ENCODE peak calls at places on chromosome 18, in six cellular contexts. One of them, this sample, is unnamed. For H3K36me3, the result is how much of the 10 kb centered on the place peaks cover.

GRCh38 chr18:44599409-44599808 is 81.3 kb upstream of the SETBP1 start:
- DNase-seq in tibial artery: peak
- DNase-seq in cardiac muscle cell: no peak
- DNase-seq in PC-3: no peak
- DNase-seq in BJ: no peak
- DNase-seq in heart right ventricle: peak
- DNase-seq in this sample: no peak

GRCh38 chr18:42798606-42799005 is 316.9 kb downstream of the RIT2 start:
- DNase-seq in tibial artery: no peak
- DNase-seq in cardiac muscle cell: no peak
- DNase-seq in PC-3: no peak
- DNase-seq in BJ: no peak
- DNase-seq in heart right ventricle: no peak
- DNase-seq in this sample: no peak

GRCh38 chr18:31553800-31554199 is 37.9 kb upstream of the TTR start:
- DNase-seq in tibial artery: no peak
- DNase-seq in cardiac muscle cell: no peak
- DNase-seq in PC-3: peak
- DNase-seq in BJ: no peak
- DNase-seq in heart right ventricle: no peak
- DNase-seq in this sample: no peak

GRCh38 chr18:68763082-68763481 is 34.8 kb upstream of the CCDC102B start:
- DNase-seq in tibial artery: no peak
- DNase-seq in cardiac muscle cell: no peak
- DNase-seq in PC-3: peak
- DNase-seq in BJ: no peak
- DNase-seq in heart right ventricle: no peak
- DNase-seq in this sample: no peak

GRCh38 chr18:46679846-46680598 is 23.0 kb upstream of the LOXHD1 start:
- DNase-seq in tibial artery: no peak
- DNase-seq in cardiac muscle cell: no peak
- DNase-seq in PC-3: no peak
- DNase-seq in BJ: no peak
- DNase-seq in heart right ventricle: no peak
- DNase-seq in this sample: no peak

GRCh38 chr18:31685097-31686082 is 1.0 kb upstream of the B4GALT6 start:
- DNase-seq in tibial artery: no peak
- DNase-seq in cardiac muscle cell: peak
- DNase-seq in PC-3: peak
- DNase-seq in BJ: no peak
- DNase-seq in heart right ventricle: peak
- DNase-seq in this sample: peak

GRCh38 chr18:36812686-36813085 is 16.1 kb downstream of the TPGS2 start:
- DNase-seq in tibial artery: peak
- DNase-seq in cardiac muscle cell: no peak
- DNase-seq in PC-3: no peak
- DNase-seq in BJ: no peak
- DNase-seq in heart right ventricle: no peak
- DNase-seq in this sample: no peak

GRCh38 chr18:44458777-44459176 is 221.9 kb upstream of the SETBP1 start:
- DNase-seq in tibial artery: no peak
- DNase-seq in cardiac muscle cell: no peak
- DNase-seq in PC-3: peak
- DNase-seq in BJ: peak
- DNase-seq in heart right ventricle: no peak
- DNase-seq in this sample: no peak

GRCh38 chr18:46035701-46036680 is 36.1 kb downstream of the PSTPIP2 start:
- DNase-seq in tibial artery: no peak
- DNase-seq in cardiac muscle cell: no peak
- DNase-seq in PC-3: no peak
- DNase-seq in BJ: no peak
- DNase-seq in heart right ventricle: no peak
- DNase-seq in this sample: no peak

GRCh38 chr18:3148930-3149535 is 70.7 kb downstream of the MYOM1 start:
- DNase-seq in tibial artery: no peak
- DNase-seq in cardiac muscle cell: no peak
- DNase-seq in PC-3: peak
- DNase-seq in BJ: no peak
- DNase-seq in heart right ventricle: no peak
- DNase-seq in this sample: no peak

GRCh38 chr18:31511098-31511497 is 13.1 kb downstream of the DSG2 start:
- DNase-seq in tibial artery: no peak
- DNase-seq in cardiac muscle cell: no peak
- DNase-seq in PC-3: no peak
- DNase-seq in BJ: no peak
- DNase-seq in heart right ventricle: no peak
- DNase-seq in this sample: no peak

GRCh38 chr18:5582849-5583667 is 39.3 kb upstream of the EPB41L3 start:
- DNase-seq in tibial artery: peak
- DNase-seq in cardiac muscle cell: peak
- DNase-seq in PC-3: peak
- DNase-seq in BJ: no peak
- DNase-seq in heart right ventricle: no peak
- DNase-seq in this sample: no peak

GRCh38 chr18:10419420-10420103 is 34.9 kb upstream of the APCDD1 start:
- DNase-seq in tibial artery: no peak
- DNase-seq in cardiac muscle cell: no peak
- DNase-seq in PC-3: no peak
- DNase-seq in BJ: no peak
- DNase-seq in heart right ventricle: no peak
- DNase-seq in this sample: no peak

GRCh38 chr18:12026562-12026961 is 45.3 kb downstream of the IMPA2 start:
- DNase-seq in tibial artery: no peak
- DNase-seq in cardiac muscle cell: no peak
- DNase-seq in PC-3: no peak
- DNase-seq in BJ: no peak
- DNase-seq in heart right ventricle: no peak
- DNase-seq in this sample: no peak

GRCh38 chr18:13237641-13238040 is 19.1 kb downstream of the LDLRAD4 start:
- DNase-seq in tibial artery: peak
- DNase-seq in cardiac muscle cell: no peak
- DNase-seq in PC-3: no peak
- DNase-seq in BJ: no peak
- DNase-seq in heart right ventricle: no peak
- DNase-seq in this sample: no peak

GRCh38 chr18:49591271-49591670 is 29.4 kb downstream of the LIPG start:
- DNase-seq in tibial artery: no peak
- DNase-seq in cardiac muscle cell: no peak
- DNase-seq in PC-3: no peak
- DNase-seq in BJ: no peak
- DNase-seq in heart right ventricle: no peak
- DNase-seq in this sample: no peak

GRCh38 chr18:48819276-48819675 is 131.5 kb downstream of the SMAD7 start:
- DNase-seq in tibial artery: peak
- DNase-seq in cardiac muscle cell: peak
- DNase-seq in PC-3: no peak
- DNase-seq in BJ: no peak
- DNase-seq in heart right ventricle: peak
- DNase-seq in this sample: peak

GRCh38 chr18:61995547-61996062 is 102.8 kb upstream of the RNF152 start:
- DNase-seq in tibial artery: no peak
- DNase-seq in cardiac muscle cell: no peak
- DNase-seq in PC-3: no peak
- DNase-seq in BJ: no peak
- DNase-seq in heart right ventricle: no peak
- DNase-seq in this sample: no peak

GRCh38 chr18:23580677-23581367 is 5.5 kb downstream of the NPC1 start:
- DNase-seq in tibial artery: no peak
- DNase-seq in cardiac muscle cell: no peak
- DNase-seq in PC-3: no peak
- DNase-seq in BJ: peak
- DNase-seq in heart right ventricle: no peak
- DNase-seq in this sample: no peak

GRCh38 chr18:21391074-21391673 is 149.1 kb downstream of the GREB1L start:
- DNase-seq in tibial artery: no peak
- DNase-seq in cardiac muscle cell: no peak
- DNase-seq in PC-3: peak
- DNase-seq in BJ: peak
- DNase-seq in heart right ventricle: no peak
- DNase-seq in this sample: no peak

GRCh38 chr18:10497350-10497749 is 28.5 kb upstream of the NAPG start:
- DNase-seq in tibial artery: no peak
- DNase-seq in cardiac muscle cell: no peak
- DNase-seq in PC-3: no peak
- DNase-seq in BJ: no peak
- DNase-seq in heart right ventricle: no peak
- DNase-seq in this sample: no peak

GRCh38 chr18:57747809-57748680 is 55.1 kb downstream of the ATP8B1 start:
- DNase-seq in tibial artery: no peak
- DNase-seq in cardiac muscle cell: no peak
- DNase-seq in PC-3: no peak
- DNase-seq in BJ: no peak
- DNase-seq in heart right ventricle: no peak
- DNase-seq in this sample: no peak

GRCh38 chr18:48125724-48126123 is 195.3 kb upstream of the SMAD2 start:
- DNase-seq in tibial artery: no peak
- DNase-seq in cardiac muscle cell: no peak
- DNase-seq in PC-3: no peak
- DNase-seq in BJ: no peak
- DNase-seq in heart right ventricle: no peak
- DNase-seq in this sample: no peak

GRCh38 chr18:26429535-26429934 is 118.8 kb downstream of the KCTD1 start:
- DNase-seq in tibial artery: no peak
- DNase-seq in cardiac muscle cell: peak
- DNase-seq in PC-3: peak
- DNase-seq in BJ: peak
- DNase-seq in heart right ventricle: no peak
- DNase-seq in this sample: no peak

GRCh38 chr18:25305584-25305983 is 46.4 kb downstream of the ZNF521 start:
- DNase-seq in tibial artery: no peak
- DNase-seq in cardiac muscle cell: no peak
- DNase-seq in PC-3: peak
- DNase-seq in BJ: no peak
- DNase-seq in heart right ventricle: no peak
- DNase-seq in this sample: no peak

DNA sequence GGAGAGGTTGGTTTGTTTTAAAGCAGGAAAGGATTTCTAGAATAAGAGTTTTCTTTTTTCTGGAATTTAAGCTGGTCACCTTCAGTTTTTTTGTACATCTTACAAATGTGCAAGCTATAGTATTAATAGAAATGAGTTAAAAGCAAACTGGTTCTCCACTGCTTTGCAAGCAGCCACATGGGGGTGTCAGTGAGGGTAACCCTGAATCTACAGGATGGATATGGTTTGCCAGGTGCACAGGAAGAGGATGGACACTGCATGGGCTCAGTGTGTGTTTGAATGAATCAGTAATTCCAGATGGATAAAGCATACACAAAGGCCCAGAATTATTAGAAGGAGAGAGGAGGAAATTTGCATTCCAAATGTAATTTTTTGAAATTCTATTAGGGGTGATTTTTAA is 89.0 kb downstream of the MAPRE2 start:
- DNase-seq in tibial artery: no peak
- DNase-seq in cardiac muscle cell: no peak
- DNase-seq in PC-3: no peak
- DNase-seq in BJ: no peak
- DNase-seq in heart right ventricle: no peak
- DNase-seq in this sample: no peak
- H3K36me3 ChIP-seq in tibial artery: half or more
- H3K36me3 ChIP-seq in cardiac muscle cell: under half
- H3K36me3 ChIP-seq in PC-3: under half
- H3K36me3 ChIP-seq in BJ: under half
- H3K36me3 ChIP-seq in heart right ventricle: half or more
- H3K36me3 ChIP-seq in this sample: half or more

GRCh38 chr18:79227617-79228016 is 158.4 kb downstream of the ATP9B start:
- DNase-seq in tibial artery: no peak
- DNase-seq in cardiac muscle cell: no peak
- DNase-seq in PC-3: no peak
- DNase-seq in BJ: no peak
- DNase-seq in heart right ventricle: no peak
- DNase-seq in this sample: no peak
- H3K36me3 ChIP-seq in tibial artery: under half
- H3K36me3 ChIP-seq in cardiac muscle cell: under half
- H3K36me3 ChIP-seq in PC-3: under half
- H3K36me3 ChIP-seq in BJ: under half
- H3K36me3 ChIP-seq in heart right ventricle: under half
- H3K36me3 ChIP-seq in this sample: under half

DNA sequence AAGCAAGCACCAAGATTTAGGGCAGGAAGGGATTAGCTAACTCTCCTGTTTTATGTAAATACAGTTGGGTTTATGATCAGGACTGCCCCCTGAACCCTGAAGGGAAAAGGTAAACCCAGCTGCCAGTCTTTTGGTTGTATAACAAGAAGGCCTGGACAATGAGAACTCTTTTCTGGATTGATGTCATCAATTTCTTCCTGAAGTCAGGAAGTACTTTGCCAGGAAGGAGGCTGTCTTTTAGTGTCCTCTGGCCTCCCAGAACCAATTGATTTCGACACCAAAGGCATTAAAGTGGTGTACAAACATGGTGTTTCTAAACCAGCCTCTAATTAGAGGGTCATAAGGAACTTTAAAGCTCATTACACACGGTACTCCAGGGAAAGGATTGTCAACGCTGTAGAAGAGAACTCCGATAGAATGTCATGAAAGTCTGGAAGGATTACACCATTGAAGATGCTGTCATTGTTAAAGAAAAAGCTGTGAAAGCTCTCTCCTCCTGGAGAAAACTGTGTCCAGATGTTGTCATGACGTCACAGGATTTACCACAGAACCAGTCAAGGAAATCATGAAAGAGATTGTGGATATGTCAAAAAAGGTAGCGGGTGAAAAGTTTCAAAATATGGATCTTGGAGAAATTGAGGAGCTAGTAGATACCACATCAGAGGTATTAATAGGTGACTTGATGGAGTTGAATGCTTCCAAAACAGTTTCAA is 78.8 kb downstream of the ANKRD12 start:
- DNase-seq in tibial artery: no peak
- DNase-seq in cardiac muscle cell: no peak
- DNase-seq in PC-3: no peak
- DNase-seq in BJ: no peak
- DNase-seq in heart right ventricle: no peak
- DNase-seq in this sample: no peak
- H3K36me3 ChIP-seq in tibial artery: under half
- H3K36me3 ChIP-seq in cardiac muscle cell: under half
- H3K36me3 ChIP-seq in PC-3: under half
- H3K36me3 ChIP-seq in BJ: under half
- H3K36me3 ChIP-seq in heart right ventricle: half or more
- H3K36me3 ChIP-seq in this sample: under half

GRCh38 chr18:8630546-8630945 is 21.3 kb downstream of the RAB12 start:
- DNase-seq in tibial artery: no peak
- DNase-seq in cardiac muscle cell: no peak
- DNase-seq in PC-3: no peak
- DNase-seq in BJ: no peak
- DNase-seq in heart right ventricle: no peak
- DNase-seq in this sample: no peak
- H3K36me3 ChIP-seq in tibial artery: half or more
- H3K36me3 ChIP-seq in cardiac muscle cell: under half
- H3K36me3 ChIP-seq in PC-3: under half
- H3K36me3 ChIP-seq in BJ: under half
- H3K36me3 ChIP-seq in heart right ventricle: half or more
- H3K36me3 ChIP-seq in this sample: under half

This sample was measured in CD8-positive, alpha-beta memory T cell.